ENCODE peak calls at places on chromosomes 13 and 19, in seven cellular contexts. F is stomach, R is gastrocnemius medialis, B is BJ, W is astrocyte, J is bronchial epithelial cell, V is AG04450. G is an unnamed sample.
A peak's percentile ranks its signal among the peaks of the same experiment; 100 is the strongest.

GRCh38 chr13:104006625-104007061 is 940.4 kb upstream of the SLC10A2 start:
- DNase-seq in F (no peak), R (no peak), B (no peak), W (peak; percentile 90), J (no peak), V (no peak), G (peak; percentile 28)

GRCh38 chr19:51712461-51713081 is 11.2 kb downstream of the HAS1 start:
- DNase-seq in F (no peak), R (no peak), B (no peak), W (no peak), J (peak; percentile 71), V (no peak), G (peak; percentile 81)

GRCh38 chr19:36687214-36688056 is at the start of gene ZNF567:
- DNase-seq in F (peak; percentile 99), R (peak; percentile 96), B (peak; percentile 54), W (peak; percentile 87), J (peak; percentile 89), V (peak; percentile 84), G (peak; percentile 95)

GRCh38 chr19:42207767-42208259 is 9.7 kb downstream of the DEDD2 start:
- DNase-seq in F (peak; percentile 43), R (no peak), B (no peak), W (peak; percentile 84), J (peak; percentile 83), V (peak; percentile 49), G (peak; percentile 80)

GRCh38 chr13:112883241-112883945 is 85.6 kb upstream of the MCF2L start:
- DNase-seq in F (no peak), R (no peak), B (no peak), W (no peak), J (no peak), V (no peak), G (no peak)

GRCh38 chr13:20161275-20161950 is 561 bp upstream of the GJA3 start:
- DNase-seq in F (no peak), R (no peak), B (no peak), W (no peak), J (no peak), V (no peak), G (no peak)

GRCh38 chr13:108084840-108085239 is 130.5 kb downstream of the LIG4 start:
- DNase-seq in F (no peak), R (no peak), B (no peak), W (no peak), J (no peak), V (no peak), G (no peak)

GRCh38 chr19:17488593-17489391 is 18.5 kb downstream of the SLC27A1 start:
- DNase-seq in F (peak; percentile 92), R (no peak), B (no peak), W (no peak), J (peak; percentile 76), V (no peak), G (no peak)

GRCh38 chr19:5058456-5059190 is 89.7 kb downstream of the KDM4B start:
- DNase-seq in F (no peak), R (no peak), B (no peak), W (peak; percentile 37), J (peak; percentile 23), V (no peak), G (no peak)

GRCh38 chr13:28819046-28819747 is 942 bp upstream of the MTUS2 start:
- DNase-seq in F (no peak), R (no peak), B (no peak), W (peak; percentile 2), J (peak; percentile 4), V (no peak), G (peak; percentile 37)

GRCh38 chr13:34413538-34414210 is 528.4 kb upstream of the NBEA start:
- DNase-seq in F (no peak), R (no peak), B (no peak), W (peak; percentile 33), J (peak; percentile 49), V (no peak), G (no peak)

GRCh38 chr19:11145147-11145924 is 10.2 kb downstream of the SPC24 start:
- DNase-seq in F (no peak), R (no peak), B (no peak), W (no peak), J (no peak), V (no peak), G (no peak)

GRCh38 chr19:36203293-36203692 is 11.2 kb downstream of the ZNF565 start:
- DNase-seq in F (no peak), R (no peak), B (no peak), W (no peak), J (no peak), V (no peak), G (no peak)

GRCh38 chr13:29369060-29369743 is 226.3 kb downstream of the SLC7A1 start:
- DNase-seq in F (no peak), R (no peak), B (no peak), W (peak; percentile 16), J (peak; percentile 36), V (no peak), G (peak; percentile 72)

GRCh38 chr19:33235269-33235995 is 9.8 kb upstream of the SLC7A10 start:
- DNase-seq in F (peak; percentile 92), R (peak; percentile 63), B (no peak), W (peak; percentile 15), J (peak; percentile 55), V (peak; percentile 18), G (peak; percentile 76)

GRCh38 chr13:56459291-56459690 is 681.4 kb upstream of the PRR20A start:
- DNase-seq in F (no peak), R (no peak), B (no peak), W (no peak), J (no peak), V (no peak), G (no peak)

GRCh38 chr13:73995752-73996151 is 138.5 kb downstream of the KLF12 start:
- DNase-seq in F (no peak), R (no peak), B (no peak), W (no peak), J (no peak), V (no peak), G (no peak)

GRCh38 chr19:16363852-16364230 is 39.2 kb downstream of the KLF2 start:
- DNase-seq in F (no peak), R (no peak), B (no peak), W (no peak), J (no peak), V (no peak), G (no peak)

GRCh38 chr19:18879579-18880373 is 16.2 kb downstream of the CERS1 start:
- DNase-seq in F (peak; percentile 71), R (no peak), B (no peak), W (no peak), J (peak; percentile 38), V (no peak), G (peak; percentile 15)

GRCh38 chr13:62910541-62910940 is 1494.9 kb upstream of the PCDH20 start:
- DNase-seq in F (no peak), R (no peak), B (peak; percentile 34), W (no peak), J (no peak), V (no peak), G (no peak)

GRCh38 chr13:24181991-24182702 is 21.6 kb downstream of the SPATA13 start:
- DNase-seq in F (no peak), R (no peak), B (no peak), W (no peak), J (no peak), V (no peak), G (no peak)

GRCh38 chr13:66099825-66100224 is 1130.3 kb downstream of the PCDH9 start:
- DNase-seq in F (no peak), R (no peak), B (no peak), W (no peak), J (no peak), V (no peak), G (no peak)

GRCh38 chr13:22061806-22062391 is 391.0 kb downstream of the FGF9 start:
- DNase-seq in F (no peak), R (no peak), B (no peak), W (no peak), J (no peak), V (no peak), G (no peak)

GRCh38 chr19:50658438-50659317 is 9.4 kb downstream of the C19orf81 start:
- DNase-seq in F (peak; percentile 37), R (no peak), B (no peak), W (no peak), J (no peak), V (no peak), G (peak; percentile 24)
- TF ChIP-seq CTCF in F (no peak), R (no peak), B (no peak), W (no peak), J (no peak), V (no peak), G (no peak)

GRCh38 chr13:106001443-106001842 is 534.0 kb downstream of the EFNB2 start:
- DNase-seq in F (no peak), R (no peak), B (no peak), W (no peak), J (no peak), V (no peak), G (no peak)

GRCh38 chr13:105998233-105998550 is 537.3 kb downstream of the EFNB2 start:
- DNase-seq in F (no peak), R (no peak), B (no peak), W (no peak), J (no peak), V (no peak), G (no peak)

GRCh38 chr13:105994340-105994739 is 541.1 kb downstream of the EFNB2 start:
- DNase-seq in F (no peak), R (no peak), B (no peak), W (no peak), J (no peak), V (no peak), G (no peak)

GRCh38 chr13:105996391-105997028 is 539.0 kb downstream of the EFNB2 start:
- DNase-seq in F (no peak), R (no peak), B (no peak), W (no peak), J (no peak), V (no peak), G (no peak)

GRCh38 chr13:105997436-105998232 is 537.8 kb downstream of the EFNB2 start:
- DNase-seq in F (no peak), R (no peak), B (no peak), W (peak; percentile 40), J (no peak), V (no peak), G (no peak)
- H3K4me3 ChIP-seq in F (no peak overlapping the region), R (no peak overlapping the region), B (no peak overlapping the region), W (no peak overlapping the region), J (no peak overlapping the region), V (no peak overlapping the region), G (no peak overlapping the region)

GRCh38 chr13:39051157-39051556 is 12.9 kb downstream of the NHLRC3 start:
- DNase-seq in F (no peak), R (no peak), B (no peak), W (peak; percentile 24), J (peak; percentile 41), V (no peak), G (peak; percentile 73)
- TF ChIP-seq CTCF in F (no peak), R (peak; percentile 29), B (peak; percentile 32), W (peak; percentile 48), J (peak; percentile 26), V (peak; percentile 53), G (peak; percentile 49)

DNA sequence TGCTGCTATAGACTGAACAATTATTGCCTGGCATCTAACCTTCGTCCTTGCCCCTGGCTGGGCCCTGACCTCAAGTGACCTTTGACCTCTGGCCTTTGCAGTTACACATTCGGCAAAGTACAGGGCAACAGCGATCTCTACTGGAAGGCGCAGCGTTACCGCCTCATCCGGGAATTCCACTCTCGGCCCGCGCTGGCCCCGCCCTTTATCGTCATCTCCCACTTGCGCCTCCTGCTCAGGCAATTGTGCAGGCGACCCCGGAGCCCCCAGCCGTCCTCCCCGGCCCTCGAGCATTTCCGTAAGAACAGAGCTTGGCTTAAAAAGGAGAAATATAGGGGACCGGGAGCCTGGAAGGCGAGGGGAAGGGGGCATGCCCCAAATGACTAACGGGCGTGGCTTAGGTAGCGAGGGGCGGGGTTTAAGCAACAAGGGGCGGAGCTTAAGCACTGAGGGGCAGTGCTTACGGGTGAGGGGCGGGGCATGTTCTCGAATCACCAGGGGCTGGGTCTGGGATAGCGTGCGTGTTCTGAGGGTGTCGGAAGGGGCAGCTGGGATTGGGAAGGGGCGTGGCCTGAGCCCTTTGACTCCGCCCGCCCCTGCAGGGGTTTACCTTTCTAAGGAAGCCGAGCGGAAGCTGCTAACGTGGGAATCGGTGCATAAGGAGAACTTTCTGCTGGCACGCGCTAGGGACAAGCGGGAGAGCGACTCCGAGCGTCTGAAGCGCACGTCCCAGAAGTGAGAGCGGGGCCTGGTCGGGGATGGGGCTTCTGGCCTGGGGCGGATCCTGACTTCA is 52.7 kb downstream of the TRPM4 start:
- DNase-seq in F (no peak), R (no peak), B (no peak), W (no peak), J (no peak), V (no peak), G (peak; percentile 56)
- H3K4me3 ChIP-seq in F (peak overlapping the region; percentile 21), R (no peak overlapping the region), B (no peak overlapping the region), W (no peak overlapping the region), J (no peak overlapping the region), V (no peak overlapping the region), G (peak overlapping the region; percentile 24)

G was measured in choroid plexus epithelial cell.